ENCODE peak calls at places on chromosomes 16 and 17, in nine cellular contexts. E is uterus, X is AG04450, G is mammary epithelial cell, H is choroid plexus epithelial cell, T is heart right ventricle, D is PC-9, S is DND-41, O is OCI-LY7. F is an unnamed sample.

GRCh38 chr17:83174859-83175550 is 95.6 kb downstream of the METRNL start:
- DNase-seq in E (no peak), X (no peak), G (no peak), H (no peak), T (no peak), D (no peak), S (no peak), O (peak; percentile 35), F (no peak)

GRCh38 chr17:29376667-29377268 is 13.4 kb upstream of the TAOK1 start:
- DNase-seq in E (no peak), X (peak; percentile 67), G (peak; percentile 43), H (peak; percentile 95), T (peak; percentile 6), D (no peak), S (no peak), O (no peak), F (peak; percentile 86)

GRCh38 chr16:14187517-14188338 is 116.6 kb downstream of the MRTFB start:
- DNase-seq in E (no peak), X (no peak), G (no peak), H (no peak), T (no peak), D (no peak), S (no peak), O (no peak), F (no peak)

GRCh38 chr17:65749479-65749878 is 188.0 kb upstream of the AXIN2 start:
- DNase-seq in E (no peak), X (no peak), G (peak; percentile 84), H (peak; percentile 40), T (no peak), D (peak; percentile 9), S (no peak), O (no peak), F (peak; percentile 10)

GRCh38 chr16:73015612-73016487 is 32.1 kb downstream of the ZFHX3 start:
- DNase-seq in E (no peak), X (no peak), G (peak; percentile 86), H (no peak), T (no peak), D (peak; percentile 96), S (no peak), O (no peak), F (no peak)

GRCh38 chr16:55051571-55051970 is 120.9 kb downstream of the IRX5 start:
- DNase-seq in E (no peak), X (no peak), G (no peak), H (no peak), T (no peak), D (no peak), S (peak; percentile 10), O (no peak), F (no peak)

GRCh38 chr17:55783684-55784245 is 32.9 kb downstream of the PCTP start:
- DNase-seq in E (peak; percentile 47), X (no peak), G (no peak), H (peak; percentile 10), T (peak; percentile 81), D (no peak), S (no peak), O (no peak), F (peak; percentile 41)

GRCh38 chr16:66604376-66605176 is at the start of gene CMTM3:
- DNase-seq in E (peak; percentile 63), X (no peak), G (peak; percentile 34), H (peak; percentile 72), T (peak; percentile 63), D (peak; percentile 62), S (peak; percentile 84), O (peak; percentile 81), F (no peak)

GRCh38 chr17:794876-795275 is 12.7 kb downstream of the MRM3 start:
- DNase-seq in E (peak; percentile 86), X (peak; percentile 6), G (peak; percentile 37), H (peak; percentile 77), T (peak; percentile 89), D (peak; percentile 42), S (no peak), O (peak; percentile 27), F (peak; percentile 22)

GRCh38 chr16:20647736-20648135 is 49.7 kb downstream of the ACSM1 start:
- DNase-seq in E (no peak), X (no peak), G (no peak), H (no peak), T (no peak), D (no peak), S (no peak), O (no peak), F (no peak)

GRCh38 chr16:19517424-19518089 is 4.3 kb downstream of the GDE1 start:
- DNase-seq in E (no peak), X (no peak), G (peak; percentile 79), H (peak; percentile 64), T (no peak), D (peak; percentile 43), S (no peak), O (no peak), F (no peak)

GRCh38 chr17:4800462-4801185 is 1.5 kb downstream of the C17orf114 start:
- DNase-seq in E (no peak), X (no peak), G (no peak), H (no peak), T (no peak), D (no peak), S (no peak), O (no peak), F (no peak)

GRCh38 chr16:21194771-21195301 is 16.5 kb downstream of the ZP2 start:
- DNase-seq in E (no peak), X (no peak), G (peak; percentile 39), H (peak; percentile 10), T (no peak), D (no peak), S (no peak), O (no peak), F (no peak)

GRCh38 chr16:79171504-79172240 is 428.9 kb downstream of the MAF start:
- DNase-seq in E (no peak), X (no peak), G (no peak), H (no peak), T (no peak), D (peak; percentile 3), S (no peak), O (no peak), F (no peak)

GRCh38 chr17:75481194-75482059 is 25.0 kb downstream of the TMEM94 start:
- DNase-seq in E (no peak), X (no peak), G (no peak), H (no peak), T (no peak), D (no peak), S (no peak), O (no peak), F (no peak)

GRCh38 chr17:44830359-44831269 is 527 bp upstream of the GJC1 start:
- DNase-seq in E (peak; percentile 59), X (no peak), G (no peak), H (peak; percentile 50), T (no peak), D (peak; percentile 35), S (no peak), O (peak; percentile 51), F (no peak)

GRCh38 chr17:17062356-17062755 is 20.1 kb downstream of the MPRIP start:
- DNase-seq in E (no peak), X (no peak), G (no peak), H (peak; percentile 57), T (no peak), D (no peak), S (no peak), O (no peak), F (no peak)

GRCh38 chr17:17567631-17568030 is 23.9 kb downstream of the PEMT start:
- DNase-seq in E (no peak), X (no peak), G (no peak), H (peak; percentile 7), T (peak; percentile 80), D (no peak), S (no peak), O (no peak), F (no peak)

GRCh38 chr16:47574091-47575054 is 113.2 kb downstream of the PHKB start:
- DNase-seq in E (no peak), X (no peak), G (peak; percentile 93), H (peak; percentile 69), T (no peak), D (peak; percentile 55), S (peak; percentile 20), O (peak; percentile 10), F (peak; percentile 60)

GRCh38 chr16:27708651-27709050 is 158.7 kb downstream of the KATNIP start:
- DNase-seq in E (no peak), X (no peak), G (no peak), H (no peak), T (no peak), D (no peak), S (no peak), O (no peak), F (no peak)
- H3K4me3 ChIP-seq in E (no peak overlapping the region), X (no peak overlapping the region), G (no peak overlapping the region), H (no peak overlapping the region), T (no peak overlapping the region), D (no peak overlapping the region), S (no peak overlapping the region), O (no peak overlapping the region), F (no peak overlapping the region)

DNA sequence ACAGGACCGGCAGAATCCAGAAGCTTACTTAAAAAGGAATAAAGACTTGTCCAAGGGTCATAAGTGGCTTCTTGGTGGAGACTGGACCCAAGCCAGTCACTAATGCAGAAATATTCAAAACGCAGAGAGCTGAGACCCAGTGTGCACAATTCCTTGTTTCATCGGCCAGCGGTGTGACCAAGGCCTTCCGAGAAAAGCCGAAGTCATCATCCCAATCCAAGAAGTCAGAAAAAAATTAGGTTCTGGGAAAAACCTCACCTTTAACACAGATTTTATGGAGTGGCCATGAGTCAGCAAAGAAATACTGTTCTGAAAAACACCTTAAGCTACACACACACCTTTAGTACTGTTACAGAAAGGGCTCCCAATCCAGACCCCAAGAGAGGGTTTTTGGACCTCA is 1.0 kb upstream of the GCSH start:
- DNase-seq in E (no peak), X (no peak), G (no peak), H (no peak), T (no peak), D (no peak), S (no peak), O (no peak), F (no peak)
- H3K4me3 ChIP-seq in E (no peak overlapping the region), X (no peak overlapping the region), G (no peak overlapping the region), H (no peak overlapping the region), T (no peak overlapping the region), D (peak overlapping the region; percentile 44), S (no peak overlapping the region), O (no peak overlapping the region), F (no peak overlapping the region)

DNA sequence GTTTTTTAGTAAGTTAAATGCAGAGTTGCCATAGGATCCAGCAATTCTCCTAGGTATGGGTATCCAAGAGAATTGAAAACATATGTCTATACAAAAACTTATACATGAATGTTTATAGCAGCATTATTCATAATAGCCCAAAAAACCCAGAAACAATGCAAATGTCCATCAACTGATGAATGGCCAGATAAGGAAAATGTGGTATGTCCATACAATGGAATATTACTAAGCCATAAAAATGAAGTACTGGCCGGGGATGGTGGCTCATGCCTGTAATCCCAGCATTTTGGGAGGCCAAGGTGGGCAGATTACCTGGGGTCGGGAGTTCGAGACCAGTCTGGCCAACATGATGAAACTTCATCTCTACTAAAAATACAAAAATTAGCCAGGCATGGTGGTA is 156.1 kb upstream of the PSMD7 start:
- DNase-seq in E (no peak), X (no peak), G (no peak), H (no peak), T (no peak), D (no peak), S (no peak), O (no peak), F (no peak)
- H3K4me3 ChIP-seq in E (no peak overlapping the region), X (no peak overlapping the region), G (no peak overlapping the region), H (no peak overlapping the region), T (no peak overlapping the region), D (no peak overlapping the region), S (no peak overlapping the region), O (no peak overlapping the region), F (no peak overlapping the region)

DNA sequence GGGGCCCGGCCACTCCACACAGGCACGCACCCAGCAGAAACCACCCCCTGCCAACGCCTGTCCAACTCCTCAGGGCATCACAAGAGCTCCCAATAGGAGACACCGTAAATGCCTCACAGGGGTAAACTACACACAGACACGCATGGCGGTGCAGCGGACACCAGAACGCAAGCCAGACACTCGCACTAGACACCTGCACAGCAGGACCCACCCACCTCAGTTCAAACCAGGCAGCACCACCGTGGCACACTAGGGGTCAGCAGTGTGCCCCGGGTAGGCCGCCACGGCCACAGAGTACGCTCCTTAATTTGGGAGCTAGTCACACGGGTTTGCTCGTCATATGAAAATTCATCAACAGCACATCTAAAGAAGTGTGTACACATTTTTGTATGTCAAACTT is 3.4 kb downstream of the SLC38A10 start:
- DNase-seq in E (peak; percentile 64), X (no peak), G (peak; percentile 48), H (peak; percentile 50), T (peak; percentile 66), D (peak; percentile 50), S (peak; percentile 71), O (peak; percentile 78), F (no peak)
- H3K4me3 ChIP-seq in E (no peak overlapping the region), X (no peak overlapping the region), G (no peak overlapping the region), H (no peak overlapping the region), T (no peak overlapping the region), D (no peak overlapping the region), S (no peak overlapping the region), O (no peak overlapping the region), F (no peak overlapping the region)

F was measured in skeletal muscle cell.